ENCODE peak calls at places on chromosomes 12 and 14, in nine cellular contexts. M is caudate nucleus; Q is HepG2; Z is activated T-cell treated with anti-CD3 and anti-CD28 coated beads, Interleukin-2, amount 50 U/mL, for 24 hours; C is NCI-H2081; O is HuH-7.5; G is tibial artery; A is ACHN; Y is AG09319. V is an unnamed sample.

GRCh38 chr12:124396544-124397398 is 101.9 kb downstream of the RFLNA start:
- DNase-seq in Q (no peak), Z (no peak), A (no peak), G (peak; percentile 54), O (no peak), C (peak; percentile 70), M (peak; percentile 44), Y (no peak), V (peak; percentile 30)

GRCh38 chr14:51337520-51337919 is 97.5 kb downstream of the TMX1 start:
- DNase-seq in C (no peak), Z (no peak), Q (no peak), Y (no peak), O (no peak), M (no peak), A (no peak), G (no peak), V (no peak)

GRCh38 chr14:66974397-66975025 is 214.7 kb upstream of the GARIN2 start:
- DNase-seq in C (no peak), Y (no peak), Q (no peak), M (no peak), G (no peak), Z (no peak), O (no peak), A (peak; percentile 7), V (no peak)

GRCh38 chr14:85595981-85596380 is 66.0 kb downstream of the FLRT2 start:
- DNase-seq in C (no peak), O (no peak), A (no peak), M (no peak), Q (no peak), G (no peak), Z (no peak), Y (no peak), V (no peak)

GRCh38 chr12:9813821-9814798 is 13.2 kb upstream of the KLRF1 start:
- DNase-seq in C (no peak), O (peak; percentile 77), Y (no peak), Z (peak; percentile 95), A (peak; percentile 69), Q (peak; percentile 9), M (peak; percentile 40), G (peak; percentile 83), V (peak; percentile 61)

GRCh38 chr12:100567945-100568344 is 5.5 kb upstream of the GAS2L3 start:
- DNase-seq in Z (no peak), O (no peak), M (no peak), Q (no peak), A (no peak), Y (no peak), C (no peak), G (no peak), V (no peak)

GRCh38 chr12:49877066-49877465 is 26.6 kb downstream of the FAIM2 start:
- DNase-seq in M (peak; percentile 23), G (no peak), C (no peak), A (no peak), Q (no peak), Y (no peak), O (no peak), Z (no peak), V (no peak)

GRCh38 chr14:105353163-105353562 is 38.6 kb downstream of the PACS2 start:
- DNase-seq in M (no peak), O (no peak), Q (no peak), Y (no peak), A (no peak), C (no peak), G (no peak), Z (no peak), V (no peak)

GRCh38 chr12:47910486-47910885 is 5.7 kb upstream of the VDR start:
- DNase-seq in M (no peak), Y (no peak), Q (no peak), A (no peak), Z (no peak), O (no peak), G (no peak), C (no peak), V (no peak)

GRCh38 chr14:103257211-103257962 is 76.7 kb upstream of the EIF5 start:
- DNase-seq in M (no peak), G (no peak), O (no peak), A (peak; percentile 77), Y (no peak), Z (no peak), C (peak; percentile 66), Q (no peak), V (no peak)

GRCh38 chr14:102277874-102278630 is 26.9 kb downstream of the MOK start:
- DNase-seq in C (no peak), Z (no peak), A (no peak), O (no peak), Q (no peak), M (no peak), G (no peak), Y (no peak), V (no peak)

GRCh38 chr14:51877807-51878206 is 17.4 kb downstream of the GNG2 start:
- DNase-seq in Q (no peak), O (no peak), Z (no peak), C (no peak), G (no peak), Y (no peak), A (no peak), M (no peak), V (no peak)

GRCh38 chr12:52125499-52125900 is 46.0 kb downstream of the SMIM41 start:
- DNase-seq in G (no peak), Q (no peak), A (no peak), M (no peak), O (no peak), Y (no peak), Z (no peak), C (peak; percentile 94), V (no peak)

GRCh38 chr14:21233457-21234076 is 35.7 kb downstream of the HNRNPC start:
- DNase-seq in M (no peak), A (no peak), C (peak; percentile 8), Z (no peak), Y (no peak), G (no peak), Q (peak; percentile 40), O (no peak), V (no peak)

GRCh38 chr14:102345232-102345631 is 17.5 kb downstream of the CINP start:
- DNase-seq in C (no peak), M (no peak), Q (no peak), O (no peak), A (no peak), G (no peak), Y (no peak), Z (no peak), V (no peak)

GRCh38 chr12:106722854-106723253 is 51.6 kb upstream of the RIC8B start:
- DNase-seq in Y (no peak), C (no peak), M (no peak), O (no peak), G (no peak), A (no peak), Q (no peak), Z (no peak), V (peak; percentile 15)

GRCh38 chr12:45216297-45216982 is 545 bp downstream of the ANO6 start:
- DNase-seq in O (peak; percentile 49), M (peak; percentile 54), Z (peak; percentile 75), A (peak; percentile 66), G (peak; percentile 50), Q (peak; percentile 30), Y (no peak), C (peak; percentile 53), V (peak; percentile 63)

GRCh38 chr12:95700316-95700785 is 90.2 kb downstream of the NTN4 start:
- DNase-seq in O (no peak), C (no peak), A (peak; percentile 64), G (no peak), Q (no peak), Y (peak; percentile 12), M (no peak), Z (no peak), V (no peak)

GRCh38 chr14:65972891-65973290 is 513.3 kb upstream of the CCDC196 start:
- DNase-seq in G (no peak), Q (no peak), A (no peak), M (no peak), Y (no peak), Z (no peak), C (no peak), O (no peak), V (no peak)

GRCh38 chr12:33226671-33227070 is 212.9 kb downstream of the SYT10 start:
- DNase-seq in Q (no peak), Y (no peak), M (no peak), A (no peak), O (no peak), G (no peak), C (no peak), Z (no peak), V (no peak)

GRCh38 chr12:71548906-71549305 is 109.3 kb downstream of the LGR5 start:
- DNase-seq in G (no peak), C (no peak), Q (no peak), O (no peak), Z (no peak), M (no peak), Y (no peak), A (no peak), V (no peak)

GRCh38 chr12:77725611-77726010 is 105.1 kb upstream of the NAV3 start:
- DNase-seq in A (no peak), Z (no peak), Q (no peak), O (no peak), C (no peak), M (no peak), G (no peak), Y (no peak), V (no peak)

GRCh38 chr14:75542585-75543091 is 20.4 kb downstream of the BATF start:
- DNase-seq in Q (no peak), C (no peak), M (no peak), Z (peak; percentile 87), O (peak; percentile 36), Y (peak; percentile 4), G (peak; percentile 79), A (no peak), V (peak; percentile 23)

GRCh38 chr12:581746-582145 is 81.5 kb downstream of the NINJ2 start:
- DNase-seq in M (no peak), Y (no peak), C (no peak), O (no peak), Q (no peak), A (no peak), G (no peak), Z (no peak), V (no peak)

V was measured in K562.